ENCODE peak calls at places on chromosomes 2 and 18, in eight cellular contexts. K, F, M, Z, O, L, V and E are unnamed samples.

GRCh38 chr2:156883828-156884615 is 373.5 kb upstream of the GALNT5 start:
- DNase-seq in K (peak; percentile 6), F (no peak), M (no peak), Z (no peak), O (no peak), L (no peak), V (no peak), E (no peak)

GRCh38 chr2:100580474-100581264 is 17.9 kb downstream of the PDCL3 start:
- DNase-seq in K (no peak), F (peak; percentile 56), M (peak; percentile 68), Z (peak; percentile 28), O (peak; percentile 13), L (no peak), V (no peak), E (no peak)

GRCh38 chr2:144166743-144167142 is 353.2 kb downstream of the ZEB2 start:
- DNase-seq in K (no peak), F (no peak), M (no peak), Z (no peak), O (no peak), L (no peak), V (no peak), E (no peak)

GRCh38 chr2:28624798-28625701 is 126.6 kb upstream of the PPP1CB start:
- DNase-seq in K (no peak), F (peak; percentile 40), M (peak; percentile 31), Z (peak; percentile 35), O (peak; percentile 49), L (no peak), V (no peak), E (peak; percentile 53)

GRCh38 chr18:48926420-48926857 is 24.3 kb downstream of the SMAD7 start:
- DNase-seq in K (peak; percentile 77), F (no peak), M (no peak), Z (no peak), O (no peak), L (no peak), V (no peak), E (no peak)

GRCh38 chr2:224887159-224887558 is 155.1 kb downstream of the DOCK10 start:
- DNase-seq in K (no peak), F (no peak), M (no peak), Z (no peak), O (no peak), L (no peak), V (no peak), E (peak; percentile 58)

GRCh38 chr18:54154231-54154630 is 70.2 kb downstream of the MBD2 start:
- DNase-seq in K (no peak), F (no peak), M (no peak), Z (no peak), O (no peak), L (no peak), V (no peak), E (no peak)

GRCh38 chr2:14634885-14635871 is 2.7 kb downstream of the LRATD1 start:
- DNase-seq in K (peak; percentile 76), F (no peak), M (peak; percentile 66), Z (no peak), O (no peak), L (peak; percentile 76), V (no peak), E (peak; percentile 74)

GRCh38 chr2:198905881-198906612 is 551.7 kb downstream of the SATB2 start:
- DNase-seq in K (no peak), F (no peak), M (no peak), Z (no peak), O (no peak), L (no peak), V (no peak), E (no peak)

GRCh38 chr2:51997571-51997970 is 965.6 kb upstream of the NRXN1 start:
- DNase-seq in K (no peak), F (no peak), M (peak; percentile 2), Z (no peak), O (no peak), L (no peak), V (no peak), E (no peak)

GRCh38 chr18:51160646-51161045 is 36.8 kb downstream of the MEX3C start:
- DNase-seq in K (no peak), F (no peak), M (no peak), Z (no peak), O (no peak), L (no peak), V (no peak), E (no peak)

GRCh38 chr2:239803764-239804111 is 221.4 kb downstream of the NDUFA10 start:
- DNase-seq in K (no peak), F (no peak), M (no peak), Z (no peak), O (no peak), L (no peak), V (no peak), E (no peak)

GRCh38 chr2:29526587-29527586 is 394.5 kb downstream of the ALK start:
- DNase-seq in K (no peak), F (no peak), M (no peak), Z (no peak), O (no peak), L (no peak), V (no peak), E (no peak)

GRCh38 chr2:241500431-241500975 is 7.9 kb downstream of the STK25 start:
- DNase-seq in K (no peak), F (no peak), M (no peak), Z (no peak), O (no peak), L (no peak), V (no peak), E (no peak)